ENCODE peak calls at places on chromosomes 12 and 14, in nine cellular contexts. One of them, this sample, is unnamed.

GRCh38 chr14:102182190-102182589 is 42.5 kb downstream of the WDR20 start:
- DNase-seq in Peyer's patch: no peak
- DNase-seq in tibial nerve: no peak
- DNase-seq in A549: no peak
- DNase-seq in lower leg skin: no peak
- DNase-seq in IMR-90: peak
- DNase-seq in HCT116: no peak
- DNase-seq in gastrocnemius medialis: no peak
- DNase-seq in adrenal gland: no peak
- DNase-seq in this sample: no peak

GRCh38 chr12:68406134-68406576 is 74.0 kb upstream of the MDM1 start:
- DNase-seq in Peyer's patch: peak
- DNase-seq in tibial nerve: peak
- DNase-seq in A549: peak
- DNase-seq in lower leg skin: peak
- DNase-seq in IMR-90: peak
- DNase-seq in HCT116: no peak
- DNase-seq in gastrocnemius medialis: peak
- DNase-seq in adrenal gland: peak
- DNase-seq in this sample: peak

GRCh38 chr14:56891226-56891625 is 80.9 kb upstream of the OTX2 start:
- DNase-seq in Peyer's patch: no peak
- DNase-seq in tibial nerve: no peak
- DNase-seq in A549: no peak
- DNase-seq in lower leg skin: no peak
- DNase-seq in IMR-90: no peak
- DNase-seq in HCT116: no peak
- DNase-seq in gastrocnemius medialis: no peak
- DNase-seq in adrenal gland: no peak
- DNase-seq in this sample: no peak

GRCh38 chr12:75848533-75848932 is 183.0 kb downstream of the PHLDA1 start:
- DNase-seq in Peyer's patch: no peak
- DNase-seq in tibial nerve: no peak
- DNase-seq in A549: no peak
- DNase-seq in lower leg skin: no peak
- DNase-seq in IMR-90: peak
- DNase-seq in HCT116: no peak
- DNase-seq in gastrocnemius medialis: no peak
- DNase-seq in adrenal gland: no peak
- DNase-seq in this sample: no peak

GRCh38 chr12:50786498-50787231 is 22.8 kb downstream of the ATF1 start:
- DNase-seq in Peyer's patch: no peak
- DNase-seq in tibial nerve: no peak
- DNase-seq in A549: peak
- DNase-seq in lower leg skin: peak
- DNase-seq in IMR-90: peak
- DNase-seq in HCT116: peak
- DNase-seq in gastrocnemius medialis: no peak
- DNase-seq in adrenal gland: no peak
- DNase-seq in this sample: no peak

GRCh38 chr12:70101064-70101463 is 142.2 kb upstream of the CNOT2 start:
- DNase-seq in Peyer's patch: no peak
- DNase-seq in tibial nerve: no peak
- DNase-seq in A549: no peak
- DNase-seq in lower leg skin: no peak
- DNase-seq in IMR-90: no peak
- DNase-seq in HCT116: no peak
- DNase-seq in gastrocnemius medialis: no peak
- DNase-seq in adrenal gland: no peak
- DNase-seq in this sample: no peak

GRCh38 chr12:63994704-63995103 is 150.2 kb downstream of the SRGAP1 start:
- DNase-seq in Peyer's patch: no peak
- DNase-seq in tibial nerve: no peak
- DNase-seq in A549: no peak
- DNase-seq in lower leg skin: no peak
- DNase-seq in IMR-90: peak
- DNase-seq in HCT116: no peak
- DNase-seq in gastrocnemius medialis: no peak
- DNase-seq in adrenal gland: no peak
- DNase-seq in this sample: no peak

GRCh38 chr14:104985675-104986486 is at the start of gene CLBA1:
- DNase-seq in Peyer's patch: peak
- DNase-seq in tibial nerve: no peak
- DNase-seq in A549: peak
- DNase-seq in lower leg skin: peak
- DNase-seq in IMR-90: peak
- DNase-seq in HCT116: peak
- DNase-seq in gastrocnemius medialis: peak
- DNase-seq in adrenal gland: peak
- DNase-seq in this sample: peak

GRCh38 chr12:2960432-2960956 is 1.3 kb downstream of the TEAD4 start:
- DNase-seq in Peyer's patch: no peak
- DNase-seq in tibial nerve: no peak
- DNase-seq in A549: peak
- DNase-seq in lower leg skin: no peak
- DNase-seq in IMR-90: peak
- DNase-seq in HCT116: no peak
- DNase-seq in gastrocnemius medialis: no peak
- DNase-seq in adrenal gland: no peak
- DNase-seq in this sample: no peak

GRCh38 chr12:109744026-109744425 is 30.4 kb downstream of the FAM222A start:
- DNase-seq in Peyer's patch: peak
- DNase-seq in tibial nerve: no peak
- DNase-seq in A549: no peak
- DNase-seq in lower leg skin: no peak
- DNase-seq in IMR-90: no peak
- DNase-seq in HCT116: no peak
- DNase-seq in gastrocnemius medialis: no peak
- DNase-seq in adrenal gland: no peak
- DNase-seq in this sample: no peak

GRCh38 chr12:15605886-15606590 is 183.2 kb downstream of the EPS8 start:
- DNase-seq in Peyer's patch: no peak
- DNase-seq in tibial nerve: no peak
- DNase-seq in A549: no peak
- DNase-seq in lower leg skin: no peak
- DNase-seq in IMR-90: no peak
- DNase-seq in HCT116: no peak
- DNase-seq in gastrocnemius medialis: no peak
- DNase-seq in adrenal gland: no peak
- DNase-seq in this sample: no peak

DNA sequence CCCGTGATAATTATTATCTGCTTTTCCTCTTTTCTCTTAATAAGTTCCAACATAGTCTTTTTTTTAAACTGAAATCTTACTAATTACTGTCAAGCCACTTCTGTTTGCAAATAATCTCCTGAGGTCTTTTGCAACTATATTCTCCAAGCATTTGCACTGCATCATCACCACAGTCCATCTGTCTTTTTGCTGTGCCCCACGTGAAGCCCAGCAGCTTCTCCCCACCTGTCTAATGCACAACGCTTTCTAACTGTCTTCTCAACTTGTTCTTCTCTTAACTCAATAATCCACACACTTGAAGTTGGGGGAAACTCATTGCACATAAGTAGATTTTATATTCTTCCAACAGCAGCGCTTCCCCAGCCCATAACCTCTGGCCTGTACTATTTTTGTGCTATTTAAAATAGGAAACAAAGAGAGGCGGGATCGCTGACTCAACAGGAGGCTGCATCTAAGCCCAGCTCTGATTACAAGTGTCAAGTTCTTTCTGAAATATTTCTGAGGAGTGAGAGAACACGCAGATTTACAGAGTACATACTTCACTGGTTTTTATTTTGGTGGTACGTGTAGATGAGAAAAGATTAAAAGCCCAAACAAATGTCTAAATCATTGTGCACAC is 226.7 kb downstream of the GXYLT1 start:
- DNase-seq in Peyer's patch: no peak
- DNase-seq in tibial nerve: no peak
- DNase-seq in A549: no peak
- DNase-seq in lower leg skin: no peak
- DNase-seq in IMR-90: no peak
- DNase-seq in HCT116: no peak
- DNase-seq in gastrocnemius medialis: peak
- DNase-seq in adrenal gland: no peak
- DNase-seq in this sample: no peak
- H3K4me3 ChIP-seq in Peyer's patch: no peak
- H3K4me3 ChIP-seq in tibial nerve: no peak
- H3K4me3 ChIP-seq in A549: no peak
- H3K4me3 ChIP-seq in lower leg skin: no peak
- H3K4me3 ChIP-seq in IMR-90: no peak
- H3K4me3 ChIP-seq in HCT116: no peak
- H3K4me3 ChIP-seq in gastrocnemius medialis: peak
- H3K4me3 ChIP-seq in adrenal gland: no peak
- H3K4me3 ChIP-seq in this sample: no peak

GRCh38 chr14:28831126-28831525 is 64.5 kb downstream of the FOXG1 start:
- DNase-seq in Peyer's patch: no peak
- DNase-seq in tibial nerve: no peak
- DNase-seq in A549: no peak
- DNase-seq in lower leg skin: no peak
- DNase-seq in IMR-90: no peak
- DNase-seq in HCT116: no peak
- DNase-seq in gastrocnemius medialis: no peak
- DNase-seq in adrenal gland: no peak
- DNase-seq in this sample: no peak
- TF ChIP-seq POLR2A in Peyer's patch: no peak
- TF ChIP-seq POLR2A in tibial nerve: no peak
- TF ChIP-seq POLR2A in A549: no peak
- TF ChIP-seq POLR2A in lower leg skin: no peak
- TF ChIP-seq POLR2A in IMR-90: no peak
- TF ChIP-seq POLR2A in HCT116: no peak
- TF ChIP-seq POLR2A in gastrocnemius medialis: no peak
- TF ChIP-seq POLR2A in adrenal gland: no peak
- TF ChIP-seq POLR2A in this sample: no peak

DNA sequence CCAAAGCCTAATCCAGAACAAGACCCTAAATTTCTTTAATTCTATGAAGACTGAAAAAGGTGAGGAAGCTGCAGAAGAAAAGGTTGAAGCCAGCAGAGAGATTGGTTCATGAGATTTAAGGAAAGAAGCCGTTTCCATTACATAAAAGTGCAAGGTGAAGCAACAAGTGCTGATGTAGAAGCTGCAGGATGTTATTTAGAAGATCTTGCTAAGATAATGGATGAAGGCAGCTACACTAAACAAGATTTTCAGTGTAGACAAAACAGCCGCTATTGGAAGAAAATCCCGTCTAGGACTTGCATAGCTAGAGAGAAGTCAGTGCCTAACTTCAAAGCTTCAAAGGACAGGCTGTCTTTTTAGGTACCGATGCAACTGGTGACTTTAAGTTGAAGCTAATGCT is 65.4 kb upstream of the AMIGO2 start:
- DNase-seq in Peyer's patch: no peak
- DNase-seq in tibial nerve: no peak
- DNase-seq in A549: no peak
- DNase-seq in lower leg skin: no peak
- DNase-seq in IMR-90: no peak
- DNase-seq in HCT116: no peak
- DNase-seq in gastrocnemius medialis: no peak
- DNase-seq in adrenal gland: no peak
- DNase-seq in this sample: no peak
- H3K4me3 ChIP-seq in Peyer's patch: no peak
- H3K4me3 ChIP-seq in tibial nerve: no peak
- H3K4me3 ChIP-seq in A549: no peak
- H3K4me3 ChIP-seq in lower leg skin: no peak
- H3K4me3 ChIP-seq in IMR-90: no peak
- H3K4me3 ChIP-seq in HCT116: no peak
- H3K4me3 ChIP-seq in gastrocnemius medialis: no peak
- H3K4me3 ChIP-seq in adrenal gland: no peak
- H3K4me3 ChIP-seq in this sample: no peak

GRCh38 chr12:4271433-4272013 is 2.0 kb upstream of the CCND2 start:
- DNase-seq in Peyer's patch: no peak
- DNase-seq in tibial nerve: no peak
- DNase-seq in A549: no peak
- DNase-seq in lower leg skin: no peak
- DNase-seq in IMR-90: no peak
- DNase-seq in HCT116: no peak
- DNase-seq in gastrocnemius medialis: no peak
- DNase-seq in adrenal gland: no peak
- DNase-seq in this sample: peak

GRCh38 chr12:4272976-4273650 is 449 bp upstream of the CCND2 start:
- DNase-seq in Peyer's patch: no peak
- DNase-seq in tibial nerve: no peak
- DNase-seq in A549: no peak
- DNase-seq in lower leg skin: no peak
- DNase-seq in IMR-90: no peak
- DNase-seq in HCT116: no peak
- DNase-seq in gastrocnemius medialis: no peak
- DNase-seq in adrenal gland: peak
- DNase-seq in this sample: no peak

GRCh38 chr12:4270670-4271432 is 2.7 kb upstream of the CCND2 start:
- DNase-seq in Peyer's patch: peak
- DNase-seq in tibial nerve: peak
- DNase-seq in A549: no peak
- DNase-seq in lower leg skin: peak
- DNase-seq in IMR-90: no peak
- DNase-seq in HCT116: no peak
- DNase-seq in gastrocnemius medialis: no peak
- DNase-seq in adrenal gland: peak
- DNase-seq in this sample: peak

GRCh38 chr12:4273651-4274395 is at the start of gene CCND2:
- DNase-seq in Peyer's patch: peak
- DNase-seq in tibial nerve: peak
- DNase-seq in A549: peak
- DNase-seq in lower leg skin: peak
- DNase-seq in IMR-90: peak
- DNase-seq in HCT116: no peak
- DNase-seq in gastrocnemius medialis: peak
- DNase-seq in adrenal gland: peak
- DNase-seq in this sample: peak

DNA sequence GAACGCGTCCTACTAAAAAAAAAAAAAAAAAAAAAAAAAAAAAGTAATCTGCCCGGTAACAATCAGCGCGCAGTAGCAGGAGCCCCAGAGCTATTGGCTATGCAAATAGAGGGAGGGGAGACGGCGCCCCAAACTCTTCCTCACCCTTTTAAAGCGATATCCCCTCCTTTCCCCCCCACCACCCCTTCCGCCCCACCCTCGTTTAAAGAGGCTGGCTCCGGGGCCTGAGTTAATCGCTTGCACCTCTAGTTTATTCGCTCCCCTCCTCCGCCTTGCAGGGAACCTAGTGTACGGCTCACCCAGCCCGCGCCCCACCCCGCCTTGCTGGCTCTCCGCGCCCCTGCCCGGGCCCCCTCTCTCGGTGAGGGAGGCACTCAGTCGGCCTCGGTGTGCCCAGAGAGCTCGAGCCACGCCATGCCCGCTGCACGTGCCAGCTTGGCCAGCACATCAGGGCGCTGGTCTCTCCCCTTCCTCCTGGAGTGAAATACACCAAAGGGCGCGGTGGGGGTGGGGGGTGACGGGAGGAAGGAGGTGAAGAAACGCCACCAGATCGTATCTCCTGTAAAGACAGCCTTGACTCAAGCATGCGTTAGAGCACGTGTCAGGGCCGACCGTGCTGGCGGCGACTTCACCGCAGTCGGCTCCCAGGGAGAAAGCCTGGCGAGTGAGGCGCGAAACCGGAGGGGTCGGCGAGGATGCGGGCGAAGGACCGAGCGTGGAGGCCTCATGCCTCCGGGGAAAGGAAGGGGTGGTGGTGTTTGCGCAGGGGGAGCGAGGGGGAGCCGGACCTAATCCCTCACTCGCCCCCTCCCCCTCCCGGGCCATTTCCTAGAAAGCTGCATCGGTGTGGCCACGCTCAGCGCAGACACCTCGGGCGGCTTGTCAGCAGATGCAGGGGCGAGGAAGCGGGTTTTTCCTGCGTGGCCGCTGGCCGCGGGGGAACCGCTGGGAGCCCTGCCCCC is 1.3 kb upstream of the CCND2 start:
- DNase-seq in Peyer's patch: peak
- DNase-seq in tibial nerve: peak
- DNase-seq in A549: no peak
- DNase-seq in lower leg skin: peak
- DNase-seq in IMR-90: peak
- DNase-seq in HCT116: no peak
- DNase-seq in gastrocnemius medialis: peak
- DNase-seq in adrenal gland: peak
- DNase-seq in this sample: peak
- TF ChIP-seq POLR2A in Peyer's patch: peak
- TF ChIP-seq POLR2A in tibial nerve: no peak
- TF ChIP-seq POLR2A in A549: no peak
- TF ChIP-seq POLR2A in lower leg skin: no peak
- TF ChIP-seq POLR2A in IMR-90: no peak
- TF ChIP-seq POLR2A in HCT116: no peak
- TF ChIP-seq POLR2A in gastrocnemius medialis: no peak
- TF ChIP-seq POLR2A in adrenal gland: peak
- TF ChIP-seq POLR2A in this sample: no peak